ENCODE peak calls at places on chromosomes 12 and 14, in four cellular contexts. One of them, this sample, is unnamed.

GRCh38 chr12:94109154-94109553 is 39.2 kb upstream of the PLXNC1 start:
- DNase-seq in cardiac fibroblast: peak
- DNase-seq in WTC11: no peak
- DNase-seq in adipocyte: peak
- DNase-seq in this sample: peak

GRCh38 chr12:62801796-62802195 is 133.2 kb downstream of the PPM1H start:
- DNase-seq in cardiac fibroblast: no peak
- DNase-seq in WTC11: no peak
- DNase-seq in adipocyte: no peak
- DNase-seq in this sample: no peak

GRCh38 chr12:5716221-5716620 is 228.8 kb downstream of the ANO2 start:
- DNase-seq in cardiac fibroblast: no peak
- DNase-seq in WTC11: no peak
- DNase-seq in adipocyte: no peak
- DNase-seq in this sample: no peak

GRCh38 chr12:46364777-46365580 is 7.6 kb downstream of the SLC38A2 start:
- DNase-seq in cardiac fibroblast: peak
- DNase-seq in WTC11: no peak
- DNase-seq in adipocyte: peak
- DNase-seq in this sample: peak

GRCh38 chr12:104372048-104372720 is 68.6 kb downstream of the EID3 start:
- DNase-seq in cardiac fibroblast: peak
- DNase-seq in WTC11: no peak
- DNase-seq in adipocyte: no peak
- DNase-seq in this sample: no peak

GRCh38 chr14:54225457-54225856 is 171.3 kb upstream of the CDKN3 start:
- DNase-seq in cardiac fibroblast: no peak
- DNase-seq in WTC11: no peak
- DNase-seq in adipocyte: no peak
- DNase-seq in this sample: no peak

GRCh38 chr12:7439579-7440505 is 4.1 kb downstream of the CD163L1 start:
- DNase-seq in cardiac fibroblast: peak
- DNase-seq in WTC11: peak
- DNase-seq in adipocyte: peak
- DNase-seq in this sample: peak

GRCh38 chr12:115599251-115599811 is 678.2 kb downstream of the MED13L start:
- DNase-seq in cardiac fibroblast: no peak
- DNase-seq in WTC11: no peak
- DNase-seq in adipocyte: peak
- DNase-seq in this sample: no peak

GRCh38 chr12:20477691-20478090 is 109.4 kb downstream of the PDE3A start:
- DNase-seq in cardiac fibroblast: no peak
- DNase-seq in WTC11: no peak
- DNase-seq in adipocyte: no peak
- DNase-seq in this sample: no peak

GRCh38 chr12:93946542-93947150 is 201.7 kb upstream of the PLXNC1 start:
- DNase-seq in cardiac fibroblast: peak
- DNase-seq in WTC11: no peak
- DNase-seq in adipocyte: no peak
- DNase-seq in this sample: peak

GRCh38 chr12:48489012-48489411 is 6.7 kb downstream of the C12orf54 start:
- DNase-seq in cardiac fibroblast: peak
- DNase-seq in WTC11: no peak
- DNase-seq in adipocyte: peak
- DNase-seq in this sample: no peak

GRCh38 chr12:105960319-105961076 is 178.3 kb downstream of the NUAK1 start:
- DNase-seq in cardiac fibroblast: no peak
- DNase-seq in WTC11: no peak
- DNase-seq in adipocyte: peak
- DNase-seq in this sample: no peak

GRCh38 chr12:22687677-22688076 is 62.7 kb downstream of the ETNK1 start:
- DNase-seq in cardiac fibroblast: peak
- DNase-seq in WTC11: no peak
- DNase-seq in adipocyte: peak
- DNase-seq in this sample: peak

GRCh38 chr12:25558566-25558965 is 5.5 kb upstream of the LMNTD1 start:
- DNase-seq in cardiac fibroblast: peak
- DNase-seq in WTC11: no peak
- DNase-seq in adipocyte: no peak
- DNase-seq in this sample: no peak

GRCh38 chr12:12010277-12011031 is 60.3 kb upstream of the BCL2L14 start:
- DNase-seq in cardiac fibroblast: peak
- DNase-seq in WTC11: no peak
- DNase-seq in adipocyte: no peak
- DNase-seq in this sample: peak

GRCh38 chr12:82862069-82862841 is 175.5 kb downstream of the TMTC2 start:
- DNase-seq in cardiac fibroblast: no peak
- DNase-seq in WTC11: no peak
- DNase-seq in adipocyte: peak
- DNase-seq in this sample: no peak

GRCh38 chr14:74846968-74847549 is 28.9 kb downstream of the PROX2 start:
- DNase-seq in cardiac fibroblast: peak
- DNase-seq in WTC11: no peak
- DNase-seq in adipocyte: peak
- DNase-seq in this sample: peak

GRCh38 chr14:68394719-68395117 is 398.1 kb downstream of the ZFP36L1 start:
- DNase-seq in cardiac fibroblast: no peak
- DNase-seq in WTC11: peak
- DNase-seq in adipocyte: no peak
- DNase-seq in this sample: no peak

GRCh38 chr14:53043107-53043704 is 92.4 kb upstream of the FERMT2 start:
- DNase-seq in cardiac fibroblast: peak
- DNase-seq in WTC11: no peak
- DNase-seq in adipocyte: no peak
- DNase-seq in this sample: no peak

GRCh38 chr14:23660290-23661226 is 24.4 kb downstream of the DHRS2 start:
- DNase-seq in cardiac fibroblast: no peak
- DNase-seq in WTC11: no peak
- DNase-seq in adipocyte: no peak
- DNase-seq in this sample: no peak

GRCh38 chr12:98260276-98260675 is 255.1 kb upstream of the TMPO start:
- DNase-seq in cardiac fibroblast: no peak
- DNase-seq in WTC11: no peak
- DNase-seq in adipocyte: no peak
- DNase-seq in this sample: no peak

GRCh38 chr12:78403136-78403535 is 461.4 kb upstream of the SYT1 start:
- DNase-seq in cardiac fibroblast: peak
- DNase-seq in WTC11: no peak
- DNase-seq in adipocyte: peak
- DNase-seq in this sample: peak

GRCh38 chr14:34987180-34987579 is 4.4 kb downstream of the SRP54 start:
- DNase-seq in cardiac fibroblast: no peak
- DNase-seq in WTC11: no peak
- DNase-seq in adipocyte: no peak
- DNase-seq in this sample: no peak

GRCh38 chr12:25194722-25195055 is 271 bp downstream of the DNAI7 start:
- DNase-seq in cardiac fibroblast: no peak
- DNase-seq in WTC11: no peak
- DNase-seq in adipocyte: no peak
- DNase-seq in this sample: no peak

GRCh38 chr12:14167005-14167628 is 185.7 kb upstream of the GRIN2B start:
- DNase-seq in cardiac fibroblast: peak
- DNase-seq in WTC11: peak
- DNase-seq in adipocyte: peak
- DNase-seq in this sample: peak